ENCODE peak calls at places on chromosomes 12 and 14, in five cellular contexts. S is HuH-7, D is endothelial cell, E is uterus, X is NCI-H510A. T is an unnamed sample.

GRCh38 chr12:106245767-106246166 is 2.1 kb downstream of the CKAP4 start:
- DNase-seq in X (no peak), E (peak; percentile 49), S (peak; percentile 65), D (no peak), T (peak; percentile 86)

GRCh38 chr12:1527789-1528188 is 66.6 kb downstream of the FBXL14 start:
- DNase-seq in D (no peak), X (no peak), E (no peak), S (no peak), T (peak; percentile 55)

GRCh38 chr12:182381-182883 is 31.5 kb downstream of the SLC6A12 start:
- DNase-seq in S (no peak), E (no peak), X (no peak), D (no peak), T (peak; percentile 51)

GRCh38 chr14:75286313-75286712 is 7.7 kb downstream of the FOS start:
- DNase-seq in X (no peak), D (no peak), E (no peak), S (no peak), T (no peak)

GRCh38 chr12:4177257-4177656 is 96.3 kb upstream of the CCND2 start:
- DNase-seq in D (no peak), X (no peak), S (no peak), E (no peak), T (no peak)

GRCh38 chr14:82757775-82758174 is 1224.1 kb upstream of the SEL1L start:
- DNase-seq in S (no peak), D (no peak), E (no peak), X (no peak), T (no peak)

GRCh38 chr14:103856105-103856504 is 8.7 kb upstream of the PPP1R13B start:
- DNase-seq in S (no peak), E (no peak), D (no peak), X (no peak), T (no peak)

GRCh38 chr14:104230119-104230885 is 91.9 kb downstream of the KIF26A start:
- DNase-seq in E (no peak), D (no peak), S (no peak), X (no peak), T (no peak)

GRCh38 chr12:47396902-47397663 is 308.7 kb downstream of the RPAP3 start:
- DNase-seq in X (no peak), D (no peak), E (no peak), S (no peak), T (no peak)

GRCh38 chr12:118549506-118550109 is 173.3 kb downstream of the SUDS3 start:
- DNase-seq in X (no peak), S (no peak), D (no peak), E (no peak), T (no peak)

GRCh38 chr14:88868558-88869159 is 44.2 kb downstream of the TTC8 start:
- DNase-seq in D (no peak), S (no peak), X (peak; percentile 1), E (no peak), T (peak; percentile 34)

GRCh38 chr12:131066207-131066885 is 112.6 kb downstream of the ADGRD1 start:
- DNase-seq in S (no peak), X (no peak), E (no peak), D (no peak), T (no peak)

GRCh38 chr12:53063708-53064612 is 14.1 kb downstream of the TNS2 start:
- DNase-seq in S (no peak), X (no peak), D (no peak), E (peak; percentile 82), T (peak; percentile 95)

GRCh38 chr14:95064734-95065133 is 92.6 kb downstream of the DICER1 start:
- DNase-seq in S (no peak), E (no peak), X (no peak), D (no peak), T (no peak)

GRCh38 chr12:101552277-101552676 is 42.5 kb upstream of the MYBPC1 start:
- DNase-seq in S (no peak), E (no peak), X (no peak), D (no peak), T (peak; percentile 5)

GRCh38 chr12:52539024-52539820 is 13.7 kb downstream of the KRT71 start:
- DNase-seq in D (no peak), X (peak; percentile 55), E (peak; percentile 22), S (no peak), T (peak; percentile 19)

GRCh38 chr12:65649126-65649525 is 175.2 kb upstream of the HMGA2 start:
- DNase-seq in D (no peak), X (no peak), E (peak; percentile 24), S (no peak), T (peak; percentile 99)

GRCh38 chr14:67952786-67953185 is 133.2 kb downstream of the RAD51B start:
- DNase-seq in X (no peak), S (no peak), E (no peak), D (no peak), T (peak; percentile 23)

GRCh38 chr12:104285740-104286537 is 17.6 kb upstream of the EID3 start:
- DNase-seq in D (no peak), E (no peak), X (no peak), S (no peak), T (peak; percentile 54)

GRCh38 chr12:80053048-80053790 is 46.1 kb upstream of the OTOGL start:
- DNase-seq in D (no peak), X (no peak), E (peak; percentile 93), S (no peak), T (peak; percentile 95)

GRCh38 chr12:42299392-42300308 is 26.2 kb downstream of the ZCRB1 start:
- DNase-seq in E (no peak), S (no peak), X (no peak), D (no peak), T (peak; percentile 24)

GRCh38 chr14:38254565-38255407 is 1.1 kb downstream of the CLEC14A start:
- DNase-seq in S (no peak), D (peak; percentile 24), E (no peak), X (no peak), T (no peak)

GRCh38 chr12:4448943-4449861 is 3.6 kb upstream of the FGF6 start:
- DNase-seq in E (no peak), D (no peak), X (no peak), S (no peak), T (no peak)

T was measured in fibroblast of the aortic adventitia.